ENCODE peak calls at places on chromosome X, in six cellular contexts. Z is H1, F is HepG2, Q is HCT116, C is GM12878, B is K562. X is an unnamed sample.

GRCh38 chrX:46777971-46778810 is 19.3 kb upstream of the SLC9A7 start:
- DNase-seq in Z (no peak), C (no peak), Q (no peak), F (peak), B (no peak), X (no peak)

GRCh38 chrX:107710617-107711391 is 64.8 kb downstream of the TSC22D3 start:
- DNase-seq in C (peak), B (peak), F (peak), Z (no peak), Q (peak), X (no peak)

GRCh38 chrX:18701621-18702361 is 5.7 kb upstream of the PPEF1 start:
- DNase-seq in Q (no peak), F (peak), C (no peak), B (no peak), Z (no peak), X (peak)

GRCh38 chrX:24426340-24426913 is 38.7 kb upstream of the PDK3 start:
- DNase-seq in C (no peak), F (peak), B (peak), Z (no peak), Q (no peak), X (no peak)

GRCh38 chrX:48531359-48531954 is 8.1 kb upstream of the TBC1D25 start:
- DNase-seq in F (no peak), Z (no peak), C (no peak), Q (no peak), B (peak), X (no peak)

GRCh38 chrX:16416588-16416987 is 233.4 kb upstream of the S100G start:
- DNase-seq in C (no peak), F (no peak), Z (no peak), Q (no peak), B (no peak), X (peak)

GRCh38 chrX:108070891-108071290 is 20.5 kb downstream of the PSMD10 start:
- DNase-seq in B (no peak), F (no peak), Z (no peak), C (no peak), Q (no peak), X (no peak)

GRCh38 chrX:50036481-50036880 is 114.1 kb downstream of the CLCN5 start:
- DNase-seq in Z (no peak), F (no peak), Q (no peak), B (no peak), C (no peak), X (no peak)

GRCh38 chrX:153909024-153909979 is 4.8 kb downstream of the AVPR2 start:
- DNase-seq in Q (no peak), Z (no peak), F (peak), B (peak), C (no peak), X (no peak)

GRCh38 chrX:13059269-13059668 is 14.8 kb upstream of the FAM9C start:
- DNase-seq in Z (no peak), B (no peak), Q (no peak), F (no peak), C (no peak), X (no peak)

GRCh38 chrX:14497184-14497666 is 32.1 kb upstream of the GLRA2 start:
- DNase-seq in C (peak), Q (no peak), B (no peak), Z (no peak), F (no peak), X (no peak)

DNA sequence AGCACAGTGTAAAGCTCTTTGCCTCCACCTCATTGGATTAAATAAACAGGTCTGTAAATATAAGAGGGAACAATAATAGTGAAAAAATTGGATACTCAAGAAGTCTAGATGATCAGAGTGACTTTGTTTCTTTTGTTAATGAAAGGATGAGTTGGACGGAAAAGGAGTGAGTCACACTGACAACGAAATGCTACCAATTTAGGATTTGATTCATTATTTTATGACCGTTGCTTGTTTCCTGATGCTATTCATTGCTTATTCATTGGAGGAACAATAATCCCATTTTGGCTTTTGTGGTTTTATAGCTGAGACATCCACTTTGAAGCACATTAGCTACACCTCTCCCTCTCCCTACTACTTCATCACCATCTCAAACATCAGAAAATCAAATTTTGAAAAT is 74.4 kb upstream of the DYNLT3 start:
- DNase-seq in Z (no peak), B (no peak), Q (no peak), C (no peak), F (no peak), X (no peak)
- TF ChIP-seq JUND in Z (no peak), B (no peak), Q (peak), C (no peak), F (no peak), X (no peak)

DNA sequence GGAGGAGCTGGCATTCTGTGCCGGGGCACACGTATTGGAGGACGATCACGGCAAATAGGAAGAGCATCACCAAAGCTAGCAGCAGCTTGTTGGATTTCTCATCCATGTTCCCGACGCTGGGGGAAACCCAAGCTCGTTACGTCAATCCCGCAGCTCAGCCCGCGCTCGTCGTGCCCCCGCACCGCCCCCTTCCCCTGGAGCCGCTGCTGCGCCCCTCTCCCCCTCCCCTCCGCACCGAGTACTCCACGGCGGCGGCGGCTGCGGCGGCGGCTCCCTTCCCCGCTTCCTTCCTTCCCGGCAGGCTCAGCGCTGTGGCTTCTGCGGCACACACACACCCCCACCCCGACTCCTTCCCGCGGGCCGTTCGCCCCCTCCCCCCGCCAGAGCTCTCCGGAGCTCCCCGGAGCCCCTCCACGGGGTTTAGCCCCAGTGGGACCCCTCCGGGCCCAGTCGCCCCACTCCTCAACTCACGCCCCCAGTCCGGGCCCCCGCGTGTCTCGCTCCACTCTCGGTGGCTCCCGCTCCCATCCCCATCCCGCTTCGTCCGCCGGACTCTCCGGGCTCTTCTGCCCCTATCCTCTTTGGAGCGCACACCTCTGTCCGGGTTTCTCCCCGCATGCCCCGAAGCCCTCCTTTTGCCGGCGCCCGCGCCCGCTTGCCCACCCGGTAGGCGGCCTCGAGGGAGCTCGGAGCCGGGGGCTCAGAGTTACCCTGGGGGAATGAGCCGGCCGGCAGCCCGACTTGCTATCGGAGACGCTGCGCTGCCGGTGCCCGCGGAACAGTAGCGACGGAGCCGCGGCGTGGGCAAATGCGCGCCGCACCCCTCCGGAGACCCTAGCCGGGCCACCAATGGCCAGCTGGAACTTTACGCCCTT is 981 bp downstream of the HS6ST2 start:
- DNase-seq in B (no peak), F (no peak), C (no peak), Q (no peak), Z (peak), X (no peak)
- TF ChIP-seq JUND in B (no peak), F (no peak), C (no peak), Q (no peak), Z (no peak), X (no peak)

GRCh38 chrX:11665144-11666040 is at the start of gene ARHGAP6:
- DNase-seq in F (no peak), Q (no peak), B (no peak), C (no peak), Z (peak), X (no peak)

GRCh38 chrX:11667286-11667685 is 1.6 kb upstream of the ARHGAP6 start:
- DNase-seq in B (no peak), Q (no peak), F (no peak), C (peak), Z (no peak), X (no peak)

GRCh38 chrX:11664211-11664888 is 1.4 kb downstream of the ARHGAP6 start:
- DNase-seq in C (no peak), B (no peak), F (no peak), Z (peak), Q (no peak), X (no peak)

GRCh38 chrX:11666180-11666579 is 460 bp upstream of the ARHGAP6 start:
- DNase-seq in Z (peak), C (no peak), B (no peak), Q (no peak), F (no peak), X (no peak)

GRCh38 chrX:11663875-11664210 is 1.9 kb downstream of the ARHGAP6 start:
- DNase-seq in Q (no peak), Z (no peak), B (no peak), F (no peak), C (no peak), X (no peak)
- TF ChIP-seq JUND in Q (no peak), Z (no peak), B (no peak), F (no peak), C (no peak), X (no peak)

GRCh38 chrX:38220024-38220935 is at the start of gene SRPX:
- DNase-seq in Q (peak), F (no peak), B (peak), Z (peak), C (no peak), X (no peak)

GRCh38 chrX:38215141-38215540 is 5.5 kb downstream of the SRPX start:
- DNase-seq in Z (no peak), Q (no peak), B (no peak), F (no peak), C (no peak), X (no peak)

GRCh38 chrX:38214551-38214950 is 6.1 kb downstream of the SRPX start:
- DNase-seq in Z (no peak), B (no peak), Q (no peak), F (no peak), C (no peak), X (no peak)

GRCh38 chrX:38220936-38221386 is 290 bp upstream of the SRPX start:
- DNase-seq in Q (no peak), F (no peak), C (no peak), Z (no peak), B (no peak), X (no peak)

DNA sequence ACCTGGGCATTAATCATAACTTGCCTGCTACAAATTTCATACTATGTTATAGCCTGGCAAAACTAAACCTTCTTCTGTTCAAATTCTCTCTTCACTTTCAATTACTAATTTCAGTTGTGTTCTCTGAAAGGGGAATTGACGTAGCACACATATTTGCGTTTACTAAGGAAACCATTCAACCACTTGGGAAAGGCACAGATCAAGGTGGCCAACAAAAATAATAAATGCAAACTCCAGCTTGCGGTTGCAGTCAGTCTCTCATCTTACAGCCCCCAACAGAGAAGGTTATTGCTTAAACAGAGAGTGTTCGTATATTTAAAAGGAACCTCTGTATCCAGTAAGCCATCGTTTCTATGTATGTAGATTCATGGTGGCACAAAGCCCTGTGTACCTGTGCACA is 4.0 kb downstream of the SRPX start:
- DNase-seq in F (no peak), Q (no peak), Z (no peak), B (no peak), C (no peak), X (no peak)
- TF ChIP-seq JUND in F (no peak), Q (no peak), Z (no peak), B (no peak), C (no peak), X (no peak)

DNA sequence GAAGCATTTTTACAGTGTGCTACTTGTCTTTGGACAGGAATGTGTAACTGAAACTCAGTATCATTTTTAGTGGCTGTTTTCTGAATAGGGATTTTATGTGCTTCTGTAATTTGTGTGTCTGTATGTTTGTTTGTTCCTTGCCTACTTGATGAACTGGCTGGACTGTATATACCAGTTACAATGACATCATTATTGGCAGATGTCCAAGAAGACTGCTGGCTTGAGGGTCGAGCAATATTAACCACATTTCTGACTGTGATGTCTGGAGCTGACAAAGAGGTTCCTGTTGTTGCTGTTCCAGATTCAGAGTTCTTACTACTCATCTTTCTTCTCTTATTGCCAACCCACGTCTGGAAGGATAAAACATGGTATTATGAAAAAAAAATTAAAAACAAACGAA is 33.0 kb downstream of the HDX start:
- DNase-seq in Q (no peak), Z (no peak), C (no peak), B (no peak), F (no peak), X (no peak)
- TF ChIP-seq JUND in Q (no peak), Z (no peak), C (no peak), B (no peak), F (no peak), X (no peak)

X was measured in T47D.